ENCODE peak calls at places on chromosomes 4 and X, in four cellular contexts. One of them, this sample, is unnamed.

GRCh38 chr4:118173956-118174355 is 139.7 kb downstream of the NDST3 start:
- DNase-seq in SK-N-SH: no peak
- DNase-seq in DND-41: peak; percentile 72
- DNase-seq in HAP-1: no peak
- DNase-seq in this sample: peak; percentile 81

GRCh38 chrX:67353651-67354370 is 190.0 kb upstream of the AR start:
- DNase-seq in SK-N-SH: no peak
- DNase-seq in DND-41: no peak
- DNase-seq in HAP-1: no peak
- DNase-seq in this sample: no peak

GRCh38 chr4:57425610-57426009 is 315.4 kb upstream of the IGFBP7 start:
- DNase-seq in SK-N-SH: no peak
- DNase-seq in DND-41: no peak
- DNase-seq in HAP-1: no peak
- DNase-seq in this sample: no peak

GRCh38 chrX:48071064-48071985 is at the start of gene ZNF630:
- DNase-seq in SK-N-SH: peak; percentile 75
- DNase-seq in DND-41: no peak
- DNase-seq in HAP-1: no peak
- DNase-seq in this sample: peak; percentile 22

GRCh38 chrX:47690175-47690574 is 31.2 kb upstream of the UXT start:
- DNase-seq in SK-N-SH: no peak
- DNase-seq in DND-41: no peak
- DNase-seq in HAP-1: no peak
- DNase-seq in this sample: no peak

GRCh38 chrX:67601771-67602170 is 58.0 kb downstream of the AR start:
- DNase-seq in SK-N-SH: no peak
- DNase-seq in DND-41: no peak
- DNase-seq in HAP-1: no peak
- DNase-seq in this sample: peak; percentile 37

GRCh38 chr4:173527103-173527876 is 2.7 kb downstream of the HAND2 start:
- DNase-seq in SK-N-SH: no peak
- DNase-seq in DND-41: no peak
- DNase-seq in HAP-1: no peak
- DNase-seq in this sample: no peak

GRCh38 chrX:135421537-135421931 is 210 bp upstream of the SMIM10L2A start:
- DNase-seq in SK-N-SH: peak; percentile 89
- DNase-seq in DND-41: no peak
- DNase-seq in HAP-1: peak; percentile 98
- DNase-seq in this sample: no peak

GRCh38 chr4:184583738-184584502 is 65.3 kb downstream of the CASP3 start:
- DNase-seq in SK-N-SH: no peak
- DNase-seq in DND-41: no peak
- DNase-seq in HAP-1: no peak
- DNase-seq in this sample: no peak

GRCh38 chrX:40573763-40574162 is 7.0 kb upstream of the ATP6AP2 start:
- DNase-seq in SK-N-SH: no peak
- DNase-seq in DND-41: peak; percentile 35
- DNase-seq in HAP-1: peak; percentile 67
- DNase-seq in this sample: peak; percentile 44

GRCh38 chr4:122917731-122918130 is 4.7 kb downstream of the NUDT6 start:
- DNase-seq in SK-N-SH: no peak
- DNase-seq in DND-41: no peak
- DNase-seq in HAP-1: no peak
- DNase-seq in this sample: no peak

GRCh38 chrX:78029663-78030062 is 60.2 kb upstream of the PGAM4 start:
- DNase-seq in SK-N-SH: peak; percentile 38
- DNase-seq in DND-41: no peak
- DNase-seq in HAP-1: peak; percentile 48
- DNase-seq in this sample: no peak

DNA sequence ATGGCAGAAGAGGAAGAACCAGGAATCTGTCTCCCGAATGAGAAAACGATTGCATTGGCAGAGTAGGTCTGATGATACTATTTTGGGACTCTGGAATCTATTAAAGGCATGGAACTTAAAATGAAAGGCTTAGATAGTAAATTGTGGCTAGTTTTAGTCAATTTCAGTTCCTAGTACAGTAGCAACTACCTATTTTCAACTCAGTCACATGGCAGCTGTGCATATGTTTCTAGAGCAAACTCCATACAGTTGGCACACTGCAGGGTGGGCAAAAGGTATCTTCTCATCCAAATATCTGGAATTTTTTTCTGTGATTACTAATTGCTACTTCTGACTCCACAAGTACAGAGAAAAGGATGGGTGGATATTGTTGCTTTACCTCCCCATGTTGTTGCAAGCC is 663.6 kb downstream of the PCDH7 start:
- DNase-seq in SK-N-SH: no peak
- DNase-seq in DND-41: no peak
- DNase-seq in HAP-1: no peak
- DNase-seq in this sample: no peak
- H3K4me1 ChIP-seq in SK-N-SH: no peaks in the 10 kb centered on the region
- H3K4me1 ChIP-seq in DND-41: no peaks in the 10 kb centered on the region
- H3K4me1 ChIP-seq in HAP-1: no peaks in the 10 kb centered on the region
- H3K4me1 ChIP-seq in this sample: no peaks in the 10 kb centered on the region

GRCh38 chrX:153352858-153353257 is 18.9 kb downstream of the ZNF275 start:
- DNase-seq in SK-N-SH: no peak
- DNase-seq in DND-41: no peak
- DNase-seq in HAP-1: no peak
- DNase-seq in this sample: no peak

GRCh38 chrX:153349952-153350351 is 16.0 kb downstream of the ZNF275 start:
- DNase-seq in SK-N-SH: no peak
- DNase-seq in DND-41: no peak
- DNase-seq in HAP-1: no peak
- DNase-seq in this sample: no peak

GRCh38 chrX:153351981-153352380 is 18.0 kb downstream of the ZNF275 start:
- DNase-seq in SK-N-SH: no peak
- DNase-seq in DND-41: no peak
- DNase-seq in HAP-1: no peak
- DNase-seq in this sample: no peak

GRCh38 chrX:153347530-153347929 is 13.6 kb downstream of the ZNF275 start:
- DNase-seq in SK-N-SH: no peak
- DNase-seq in DND-41: no peak
- DNase-seq in HAP-1: no peak
- DNase-seq in this sample: no peak

GRCh38 chrX:153348421-153348820 is 14.5 kb downstream of the ZNF275 start:
- DNase-seq in SK-N-SH: no peak
- DNase-seq in DND-41: no peak
- DNase-seq in HAP-1: no peak
- DNase-seq in this sample: no peak
- H3K9me3 ChIP-seq in SK-N-SH: no peaks in the 10 kb centered on the region
- H3K9me3 ChIP-seq in DND-41: no peaks in the 10 kb centered on the region
- H3K9me3 ChIP-seq in HAP-1: no peaks in the 10 kb centered on the region
- H3K9me3 ChIP-seq in this sample: no peaks in the 10 kb centered on the region

GRCh38 chr4:1247811-1248261 is 1.1 kb downstream of the CTBP1 start:
- DNase-seq in SK-N-SH: no peak
- DNase-seq in DND-41: no peak
- DNase-seq in HAP-1: no peak
- DNase-seq in this sample: no peak
- H3K27me3 ChIP-seq in SK-N-SH: no peaks in the 10 kb centered on the region
- H3K27me3 ChIP-seq in DND-41: no peaks in the 10 kb centered on the region
- H3K27me3 ChIP-seq in HAP-1: no peaks in the 10 kb centered on the region
- H3K27me3 ChIP-seq in this sample: no peaks in the 10 kb centered on the region

GRCh38 chr4:6938758-6939201 is 29.2 kb downstream of the TBC1D14 start:
- DNase-seq in SK-N-SH: no peak
- DNase-seq in DND-41: no peak
- DNase-seq in HAP-1: no peak
- DNase-seq in this sample: no peak
- H3K4me1 ChIP-seq in SK-N-SH: peaks cover 17% of the 10 kb centered on the region
- H3K4me1 ChIP-seq in DND-41: no peaks in the 10 kb centered on the region
- H3K4me1 ChIP-seq in HAP-1: peaks cover 5% of the 10 kb centered on the region
- H3K4me1 ChIP-seq in this sample: peaks cover 23% of the 10 kb centered on the region

DNA sequence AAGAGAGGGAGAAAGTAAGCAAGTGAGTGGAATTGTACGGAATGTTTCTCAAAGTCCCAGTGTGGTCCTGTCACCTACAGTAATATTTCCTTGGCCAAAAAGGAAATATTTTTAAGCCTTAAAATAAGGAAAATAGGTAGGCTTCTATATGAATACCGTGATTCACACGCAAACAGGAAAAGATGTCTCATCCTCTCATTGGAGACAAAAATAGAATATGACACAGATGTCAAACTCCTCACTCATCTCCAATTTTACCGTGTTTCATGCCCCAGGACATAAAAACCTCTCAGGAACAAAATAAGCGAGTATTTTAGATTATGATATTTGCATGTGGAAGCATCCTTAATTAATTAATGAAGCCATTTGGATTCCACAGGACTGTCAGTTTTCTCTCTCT is 1269.5 kb downstream of the RAPGEF2 start:
- DNase-seq in SK-N-SH: no peak
- DNase-seq in DND-41: no peak
- DNase-seq in HAP-1: no peak
- DNase-seq in this sample: no peak
- H3K9me3 ChIP-seq in SK-N-SH: no peaks in the 10 kb centered on the region
- H3K9me3 ChIP-seq in DND-41: no peaks in the 10 kb centered on the region
- H3K9me3 ChIP-seq in HAP-1: no peaks in the 10 kb centered on the region
- H3K9me3 ChIP-seq in this sample: no peaks in the 10 kb centered on the region

GRCh38 chrX:72141372-72142004 is 9.8 kb upstream of the RTL5 start:
- DNase-seq in SK-N-SH: no peak
- DNase-seq in DND-41: no peak
- DNase-seq in HAP-1: no peak
- DNase-seq in this sample: no peak

GRCh38 chrX:72142094-72142843 is 10.6 kb upstream of the RTL5 start:
- DNase-seq in SK-N-SH: peak; percentile 54
- DNase-seq in DND-41: no peak
- DNase-seq in HAP-1: peak; percentile 23
- DNase-seq in this sample: peak; percentile 62

GRCh38 chrX:72142931-72143709 is 11.4 kb upstream of the RTL5 start:
- DNase-seq in SK-N-SH: no peak
- DNase-seq in DND-41: no peak
- DNase-seq in HAP-1: no peak
- DNase-seq in this sample: no peak

GRCh38 chrX:72137846-72138455 is 6.2 kb upstream of the RTL5 start:
- DNase-seq in SK-N-SH: no peak
- DNase-seq in DND-41: no peak
- DNase-seq in HAP-1: no peak
- DNase-seq in this sample: no peak

GRCh38 chrX:72139538-72139937 is 7.8 kb upstream of the RTL5 start:
- DNase-seq in SK-N-SH: no peak
- DNase-seq in DND-41: no peak
- DNase-seq in HAP-1: no peak
- DNase-seq in this sample: no peak
- H3K27me3 ChIP-seq in SK-N-SH: no peaks in the 10 kb centered on the region
- H3K27me3 ChIP-seq in DND-41: no peaks in the 10 kb centered on the region
- H3K27me3 ChIP-seq in HAP-1: no peaks in the 10 kb centered on the region
- H3K27me3 ChIP-seq in this sample: no peaks in the 10 kb centered on the region

GRCh38 chr4:7967063-7967440 is 27.4 kb upstream of the AFAP1 start:
- DNase-seq in SK-N-SH: no peak
- DNase-seq in DND-41: no peak
- DNase-seq in HAP-1: no peak
- DNase-seq in this sample: no peak
- H3K4me1 ChIP-seq in SK-N-SH: peaks cover 37% of the 10 kb centered on the region
- H3K4me1 ChIP-seq in DND-41: no peaks in the 10 kb centered on the region
- H3K4me1 ChIP-seq in HAP-1: no peaks in the 10 kb centered on the region
- H3K4me1 ChIP-seq in this sample: peaks cover 37% of the 10 kb centered on the region

GRCh38 chr4:1255699-1256098 is 6.8 kb upstream of the CTBP1 start:
- DNase-seq in SK-N-SH: no peak
- DNase-seq in DND-41: no peak
- DNase-seq in HAP-1: no peak
- DNase-seq in this sample: no peak
- H3K9me3 ChIP-seq in SK-N-SH: peaks cover 3% of the 10 kb centered on the region
- H3K9me3 ChIP-seq in DND-41: peaks cover 9% of the 10 kb centered on the region
- H3K9me3 ChIP-seq in HAP-1: peaks cover 2% of the 10 kb centered on the region
- H3K9me3 ChIP-seq in this sample: peaks cover 4% of the 10 kb centered on the region

DNA sequence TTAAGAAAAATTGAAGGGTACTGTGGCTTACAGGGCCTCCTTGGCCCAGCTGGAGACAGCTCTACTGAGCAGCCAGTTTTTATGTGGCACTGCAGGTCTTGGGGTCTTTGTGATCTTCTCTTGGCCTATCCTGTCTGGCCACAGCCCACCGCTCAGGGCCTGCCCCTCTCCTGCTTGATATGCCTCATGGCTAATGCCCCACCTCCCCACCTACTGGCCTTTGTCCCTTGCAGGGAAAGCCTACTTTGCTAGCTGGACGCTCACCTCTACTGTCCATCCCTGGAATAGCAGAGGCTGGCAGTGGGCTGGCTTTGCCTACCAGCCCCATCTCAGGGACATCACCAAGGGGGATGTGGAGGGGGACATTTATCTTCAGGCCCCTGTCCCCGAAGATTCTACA is 134.1 kb downstream of the PJA1 start:
- DNase-seq in SK-N-SH: peak; percentile 51
- DNase-seq in DND-41: no peak
- DNase-seq in HAP-1: peak; percentile 50
- DNase-seq in this sample: no peak
- H3K27me3 ChIP-seq in SK-N-SH: peaks cover 15% of the 10 kb centered on the region
- H3K27me3 ChIP-seq in DND-41: no peaks in the 10 kb centered on the region
- H3K27me3 ChIP-seq in HAP-1: no peaks in the 10 kb centered on the region
- H3K27me3 ChIP-seq in this sample: no peaks in the 10 kb centered on the region

DNA sequence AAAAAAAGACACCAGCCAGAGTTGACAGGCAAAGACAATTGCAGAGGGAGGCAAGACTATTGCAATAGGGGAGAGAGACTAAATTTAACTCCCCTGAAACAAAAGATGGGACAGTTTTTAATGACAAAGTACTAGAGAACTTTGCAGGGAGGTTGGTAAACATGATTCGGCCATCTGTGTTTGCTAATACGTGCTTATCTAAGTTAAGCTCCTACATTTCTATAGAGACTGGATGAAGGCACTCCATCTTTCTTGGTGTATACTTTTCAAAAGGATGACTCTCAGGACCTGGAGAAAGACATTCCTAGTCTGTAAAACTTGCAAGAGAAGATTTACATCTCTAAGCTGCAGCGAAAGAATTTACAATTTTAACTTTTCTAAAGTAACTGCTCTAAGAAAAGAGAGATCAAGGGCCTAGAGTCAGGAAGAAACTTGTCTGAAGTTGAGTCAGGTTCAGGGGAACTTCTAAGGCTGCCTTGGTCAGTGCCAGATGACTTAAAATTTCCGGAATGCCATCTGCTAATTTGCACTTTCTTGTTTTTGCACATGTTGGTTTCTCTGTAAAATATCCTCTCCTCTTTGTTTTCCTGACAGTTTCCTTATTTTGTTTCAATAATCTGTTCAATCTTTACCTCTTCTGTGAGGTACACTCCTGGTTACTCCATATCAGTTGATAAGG is 10.6 kb downstream of the ADAM29 start:
- DNase-seq in SK-N-SH: no peak
- DNase-seq in DND-41: peak; percentile 20
- DNase-seq in HAP-1: no peak
- DNase-seq in this sample: no peak
- H3K4me1 ChIP-seq in SK-N-SH: no peaks in the 10 kb centered on the region
- H3K4me1 ChIP-seq in DND-41: no peaks in the 10 kb centered on the region
- H3K4me1 ChIP-seq in HAP-1: no peaks in the 10 kb centered on the region
- H3K4me1 ChIP-seq in this sample: no peaks in the 10 kb centered on the region

This sample was measured in SJCRH30.